ENCODE peak calls at places on chromosomes 2 and 18, in eight cellular contexts. H, C, X, A, K, T, Y and R are unnamed samples.

GRCh38 chr2:66851449-66851872 is 416.5 kb downstream of the MEIS1 start:
- DNase-seq in X (no peak), C (no peak), T (no peak), K (no peak), A (no peak), Y (no peak), H (no peak), R (peak)

GRCh38 chr2:143158098-143158497 is 28.9 kb downstream of the ARHGAP15 start:
- DNase-seq in H (no peak), Y (no peak), C (no peak), X (no peak), T (no peak), K (no peak), A (no peak), R (no peak)

GRCh38 chr2:60552096-60552850 is 1.2 kb downstream of the BCL11A start:
- DNase-seq in H (no peak), A (peak), Y (peak), T (no peak), X (no peak), C (no peak), K (no peak), R (no peak)

GRCh38 chr2:232321817-232322559 is 56.6 kb upstream of the ALPP start:
- DNase-seq in H (no peak), T (no peak), K (no peak), X (no peak), C (no peak), A (no peak), Y (no peak), R (no peak)

GRCh38 chr18:56003009-56003408 is 415.0 kb upstream of the TCF4 start:
- DNase-seq in Y (no peak), C (no peak), X (no peak), K (no peak), A (no peak), H (no peak), T (no peak), R (no peak)

GRCh38 chr2:75580156-75580555 is 19.4 kb upstream of the EVA1A start:
- DNase-seq in A (no peak), T (no peak), K (no peak), H (no peak), X (no peak), C (no peak), Y (no peak), R (no peak)

GRCh38 chr2:236214331-236214995 is 46.3 kb upstream of the GBX2 start:
- DNase-seq in T (no peak), Y (no peak), C (no peak), K (no peak), A (no peak), X (no peak), H (no peak), R (no peak)

GRCh38 chr2:33022989-33023731 is 76.4 kb downstream of the LTBP1 start:
- DNase-seq in Y (no peak), T (no peak), K (no peak), X (no peak), A (peak), H (no peak), C (peak), R (peak)

GRCh38 chr2:198456418-198456817 is 652.0 kb downstream of the PLCL1 start:
- DNase-seq in A (no peak), H (no peak), C (no peak), K (no peak), T (no peak), Y (no peak), X (no peak), R (peak)

GRCh38 chr2:119261498-119262225 is 38.0 kb downstream of the STEAP3 start:
- DNase-seq in K (no peak), T (no peak), C (no peak), X (no peak), Y (no peak), A (no peak), H (no peak), R (no peak)

GRCh38 chr2:191930205-191930604 is 83.3 kb upstream of the CAVIN2 start:
- DNase-seq in C (no peak), H (no peak), T (no peak), A (peak), X (no peak), K (no peak), Y (no peak), R (no peak)

GRCh38 chr2:144703852-144704324 is 184.0 kb upstream of the ZEB2 start:
- DNase-seq in Y (peak), A (peak), C (peak), K (no peak), X (no peak), H (no peak), T (no peak), R (peak)

GRCh38 chr18:76529433-76529811 is 34.4 kb upstream of the ZNF516 start:
- DNase-seq in H (no peak), K (no peak), A (no peak), X (no peak), Y (no peak), T (no peak), C (no peak), R (no peak)

GRCh38 chr2:145764631-145765030 is 1244.7 kb upstream of the ZEB2 start:
- DNase-seq in X (no peak), A (peak), T (no peak), C (peak), Y (no peak), H (no peak), K (no peak), R (no peak)

GRCh38 chr2:195594248-195594647 is 62.8 kb upstream of the SLC39A10 start:
- DNase-seq in A (no peak), X (no peak), T (no peak), Y (no peak), K (no peak), C (no peak), H (no peak), R (no peak)

GRCh38 chr2:198991431-198991830 is 466.3 kb downstream of the SATB2 start:
- DNase-seq in A (no peak), Y (no peak), K (no peak), T (no peak), H (no peak), X (no peak), C (no peak), R (no peak)

GRCh38 chr2:128557841-128558241 is 239.2 kb upstream of the HS6ST1 start:
- DNase-seq in A (no peak), Y (no peak), H (no peak), T (no peak), K (no peak), C (no peak), X (no peak), R (peak)

GRCh38 chr18:657998-658946 is 819 bp downstream of the TYMS start:
- DNase-seq in C (peak), T (peak), A (peak), X (peak), Y (peak), H (no peak), K (peak), R (no peak)